ENCODE peak calls at places on chromosomes 11 and 22, in five cellular contexts. N is HAP-1; V is MG63; X is Caco-2; K is CD4-positive, alpha-beta memory T cell. Q is an unnamed sample. For H3K9me3, the result is how much of the 10 kb centered on the place peaks cover.

GRCh38 chr22:39292561-39293074 is 26.8 kb downstream of the RPL3 start:
- DNase-seq in V (peak), K (no peak), N (peak), X (peak), Q (peak)

GRCh38 chr11:73481626-73482025 is 105.4 kb downstream of the RELT start:
- DNase-seq in N (no peak), K (no peak), X (no peak), V (no peak), Q (no peak)

GRCh38 chr11:39741066-39741465 is 1718.4 kb downstream of the LRRC4C start:
- DNase-seq in N (no peak), V (peak), X (peak), K (no peak), Q (no peak)

GRCh38 chr11:131694526-131695424 is 324.4 kb downstream of the NTM start:
- DNase-seq in K (no peak), V (peak), X (peak), N (peak), Q (peak)

GRCh38 chr11:23112987-23113886 is 253.0 kb upstream of the CCDC179 start:
- DNase-seq in X (peak), N (peak), K (no peak), V (peak), Q (no peak)

GRCh38 chr11:32340181-32340580 is 95.2 kb downstream of the WT1 start:
- DNase-seq in X (no peak), V (no peak), K (no peak), N (no peak), Q (no peak)

GRCh38 chr11:67649634-67650540 is 643 bp downstream of the ACY3 start:
- DNase-seq in N (no peak), V (no peak), X (no peak), K (no peak), Q (no peak)

GRCh38 chr11:110761994-110762393 is 49.8 kb upstream of the ARHGAP20 start:
- DNase-seq in V (no peak), K (no peak), N (no peak), X (no peak), Q (no peak)

GRCh38 chr22:28792491-28793383 is 7.6 kb downstream of the XBP1 start:
- DNase-seq in N (no peak), K (no peak), X (no peak), V (no peak), Q (no peak)

GRCh38 chr11:103582351-103582909 is 454.0 kb upstream of the DDI1 start:
- DNase-seq in K (no peak), X (no peak), N (no peak), V (no peak), Q (no peak)

GRCh38 chr11:2298795-2299747 is 2.6 kb downstream of the C11orf21 start:
- DNase-seq in V (no peak), K (no peak), X (peak), N (peak), Q (no peak)

GRCh38 chr11:60957188-60957587 is 5.2 kb upstream of the SLC15A3 start:
- DNase-seq in V (no peak), N (no peak), K (no peak), X (no peak), Q (peak)

GRCh38 chr11:10233581-10233980 is 60.4 kb downstream of the SBF2 start:
- DNase-seq in N (no peak), V (no peak), X (peak), K (no peak), Q (no peak)

GRCh38 chr11:1238767-1239595 is 16.1 kb downstream of the MUC5B start:
- DNase-seq in X (peak), V (no peak), K (no peak), N (peak), Q (no peak)

GRCh38 chr11:15800121-15800800 is 556.1 kb downstream of the SOX6 start:
- DNase-seq in K (no peak), V (peak), X (no peak), N (no peak), Q (no peak)

GRCh38 chr11:125995313-125995712 is 49.5 kb downstream of the VSIG10L2 start:
- DNase-seq in K (no peak), V (no peak), N (no peak), X (no peak), Q (no peak)

GRCh38 chr22:41471606-41472005 is 2.7 kb downstream of the ACO2 start:
- DNase-seq in V (no peak), N (no peak), X (no peak), K (no peak), Q (no peak)

GRCh38 chr11:74238243-74238642 is 67.2 kb downstream of the PPME1 start:
- DNase-seq in X (no peak), V (no peak), K (no peak), N (no peak), Q (no peak)

GRCh38 chr11:32990481-32990880 is 25.2 kb upstream of the DEPDC7 start:
- DNase-seq in X (no peak), N (no peak), K (no peak), V (no peak), Q (no peak)

GRCh38 chr22:37626144-37626543 is 13.3 kb upstream of the SH3BP1 start:
- DNase-seq in V (peak), N (no peak), K (no peak), X (no peak), Q (peak)

GRCh38 chr11:114354076-114354475 is 46.2 kb downstream of the C11orf71 start:
- DNase-seq in V (peak), N (no peak), X (no peak), K (no peak), Q (no peak)

GRCh38 chr22:38213319-38214247 is 11.8 kb downstream of the MAFF start:
- DNase-seq in K (no peak), V (no peak), X (no peak), N (no peak), Q (no peak)

GRCh38 chr22:35915477-35916013 is 113.1 kb downstream of the RBFOX2 start:
- DNase-seq in N (peak), X (no peak), V (no peak), K (no peak), Q (no peak)

GRCh38 chr11:71178076-71178475 is 74.3 kb downstream of the SHANK2 start:
- DNase-seq in N (no peak), X (no peak), V (no peak), K (no peak), Q (no peak)

GRCh38 chr22:41488596-41489385 is 19.9 kb downstream of the ACO2 start:
- DNase-seq in X (no peak), V (no peak), N (no peak), K (no peak), Q (no peak)

GRCh38 chr22:38111941-38112355 is 1.5 kb upstream of the BAIAP2L2 start:
- DNase-seq in N (no peak), K (no peak), X (no peak), V (no peak), Q (no peak)

GRCh38 chr22:32106930-32107329 is 52.2 kb downstream of the C22orf42 start:
- DNase-seq in X (peak), N (peak), K (no peak), V (no peak), Q (no peak)

GRCh38 chr22:17269607-17270261 is 50.5 kb upstream of the ADA2 start:
- DNase-seq in K (no peak), V (no peak), X (no peak), N (no peak), Q (peak)

GRCh38 chr11:118998822-118999221 is 884 bp downstream of the CENATAC start:
- DNase-seq in N (peak), X (peak), V (peak), K (no peak), Q (no peak)

GRCh38 chr11:62536301-62536957 is 10.2 kb downstream of the AHNAK start:
- DNase-seq in N (no peak), K (peak), X (no peak), V (no peak), Q (peak)

GRCh38 chr11:101866619-101867491 is 48.0 kb upstream of the CEP126 start:
- DNase-seq in X (peak), N (no peak), K (no peak), V (peak), Q (no peak)

GRCh38 chr22:47918936-47919505 is 1156.6 kb downstream of the TBC1D22A start:
- DNase-seq in V (no peak), N (no peak), X (no peak), K (no peak), Q (no peak)

GRCh38 chr22:47920380-47920959 is 1158.0 kb downstream of the TBC1D22A start:
- DNase-seq in X (no peak), N (no peak), K (no peak), V (no peak), Q (no peak)

GRCh38 chr22:47918276-47918928 is 1156.0 kb downstream of the TBC1D22A start:
- DNase-seq in X (no peak), K (no peak), N (no peak), V (no peak), Q (no peak)

GRCh38 chr22:47921906-47922305 is 1159.5 kb downstream of the TBC1D22A start:
- DNase-seq in K (no peak), N (no peak), V (no peak), X (no peak), Q (no peak)

DNA sequence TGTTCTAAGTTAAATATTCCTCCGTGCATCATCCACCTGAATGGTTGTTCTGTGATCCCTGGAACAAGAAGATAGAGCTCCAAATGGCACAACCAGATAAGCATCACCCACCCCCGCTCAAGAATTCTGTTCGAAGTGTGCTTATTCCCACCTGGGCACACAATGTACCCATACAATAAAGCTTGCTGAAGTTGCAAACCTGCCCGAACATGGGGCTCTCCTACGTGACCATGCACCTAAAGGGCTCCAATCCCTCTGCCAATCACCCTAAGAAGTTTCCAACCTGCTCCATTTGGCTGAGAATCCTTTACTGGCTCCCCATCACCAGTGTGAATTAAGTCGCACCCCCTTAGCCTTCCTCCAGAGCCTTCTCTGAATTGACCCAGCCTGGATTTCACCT is 1157.4 kb downstream of the TBC1D22A start:
- DNase-seq in V (no peak), K (no peak), X (no peak), N (no peak), Q (no peak)
- H3K9me3 ChIP-seq in V (under half), K (under half), X (under half), N (under half), Q (under half)

GRCh38 chr11:57377098-57377497 is 3.9 kb downstream of the PRG3 start:
- DNase-seq in X (no peak), V (no peak), K (no peak), N (no peak), Q (no peak)

GRCh38 chr11:57380975-57381374 is at the start of gene PRG3:
- DNase-seq in K (no peak), X (no peak), N (no peak), V (no peak), Q (no peak)

GRCh38 chr11:57376095-57376812 is 4.7 kb downstream of the PRG3 start:
- DNase-seq in N (no peak), V (no peak), K (no peak), X (no peak), Q (no peak)

GRCh38 chr11:57378166-57378565 is 2.8 kb downstream of the PRG3 start:
- DNase-seq in N (no peak), V (no peak), K (no peak), X (no peak), Q (no peak)

GRCh38 chr11:57379732-57380131 is 1.2 kb downstream of the PRG3 start:
- DNase-seq in N (peak), K (no peak), X (peak), V (no peak), Q (no peak)
- H3K4me3 ChIP-seq in N (no peak), K (no peak), X (no peak), V (no peak), Q (no peak)

DNA sequence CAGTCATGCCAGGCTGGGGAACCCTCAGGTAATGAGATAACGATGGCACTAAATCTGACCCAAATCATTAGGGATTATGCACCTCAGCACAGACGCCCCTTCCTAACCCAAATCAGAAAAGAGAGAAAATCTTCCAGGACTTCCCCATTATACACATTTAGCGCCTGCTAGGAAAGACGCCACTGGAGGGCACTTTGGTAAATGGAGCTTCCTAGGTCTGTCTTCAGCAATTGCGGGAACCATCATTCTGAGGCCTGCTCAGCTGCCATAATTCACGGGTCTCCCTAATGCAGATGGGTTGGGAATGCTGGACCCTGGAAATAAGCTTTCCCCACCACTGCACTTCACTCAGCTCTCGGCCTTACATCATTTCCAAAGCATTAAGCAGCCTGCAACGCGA is 86.2 kb upstream of the OPCML start:
- DNase-seq in K (no peak), V (no peak), N (no peak), X (no peak), Q (no peak)
- H3K9me3 ChIP-seq in K (under half), V (under half), N (under half), X (under half), Q (under half)

DNA sequence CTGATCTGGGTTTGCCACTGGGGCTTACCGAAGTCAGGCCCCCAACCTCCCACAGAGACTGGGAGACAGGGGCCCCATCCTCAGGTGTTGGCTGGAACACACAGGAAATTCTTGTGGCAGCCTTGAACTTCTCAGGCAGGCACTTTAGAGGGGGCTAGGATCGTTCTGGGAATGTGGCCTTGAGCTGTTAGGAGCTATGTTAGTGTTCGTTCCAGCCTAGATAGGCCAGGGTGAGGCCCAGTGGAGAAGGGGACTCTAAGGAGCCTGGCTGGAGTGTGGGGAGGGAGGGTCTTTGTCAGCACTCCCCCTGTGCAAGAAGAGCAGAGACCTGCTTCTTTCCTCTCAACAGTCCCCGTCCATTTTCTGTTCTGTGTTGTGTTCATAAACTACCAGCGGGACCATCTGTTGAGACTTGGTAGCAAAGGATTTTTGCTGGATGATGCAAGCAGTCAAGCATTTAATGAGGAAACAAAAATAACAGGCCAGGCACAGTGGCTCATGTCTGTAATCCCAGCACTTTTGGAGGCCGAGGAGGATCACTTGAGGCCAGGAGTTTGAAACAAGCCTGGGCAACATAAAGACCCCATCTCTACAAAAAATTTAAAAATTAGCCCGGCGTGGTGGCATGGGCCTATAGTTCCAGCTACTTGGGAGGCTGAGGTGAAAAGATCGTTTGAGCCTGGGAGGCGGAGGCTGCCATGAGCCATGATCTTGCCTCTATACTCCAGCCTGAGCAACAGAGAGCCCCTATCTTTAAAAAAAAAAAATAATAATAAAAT is 1.5 kb upstream of the TXNRD2 start:
- DNase-seq in V (peak), K (no peak), X (no peak), N (peak), Q (no peak)
- H3K4me3 ChIP-seq in V (peak), K (peak), X (peak), N (peak), Q (no peak)

DNA sequence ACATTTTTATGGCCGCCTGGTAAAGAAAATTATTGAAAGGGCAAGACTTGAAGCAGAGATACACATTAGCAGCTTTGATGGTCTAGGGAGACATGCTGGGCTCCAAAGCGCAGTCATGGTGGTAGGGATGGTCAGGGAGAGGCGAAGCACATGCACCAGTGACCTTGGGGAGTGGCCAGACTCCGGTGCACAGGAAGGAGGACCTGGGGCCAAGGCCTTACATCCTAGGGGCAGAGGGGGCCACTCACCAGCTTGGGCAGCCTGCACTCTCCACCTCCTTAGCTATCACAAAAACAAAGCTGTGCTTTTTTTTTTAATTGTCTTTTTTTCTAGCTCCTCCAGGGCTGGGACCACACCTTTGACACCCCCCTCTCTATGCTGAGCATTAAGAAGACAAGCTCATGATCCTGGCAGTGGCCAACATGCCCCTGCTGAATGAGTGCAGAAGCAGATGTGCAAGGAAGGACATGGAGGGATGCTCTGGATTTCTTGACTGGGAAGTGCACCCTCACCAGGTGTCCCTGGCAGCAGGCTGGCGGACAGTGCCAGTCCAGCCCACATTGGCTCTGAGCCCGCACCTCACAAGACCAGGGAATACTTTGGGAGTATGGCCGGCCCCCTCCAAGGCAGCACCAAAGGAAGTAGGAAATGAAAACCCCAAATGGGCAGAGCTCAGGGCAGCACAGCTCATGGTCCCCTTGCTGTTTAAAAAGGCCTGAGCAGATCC is 619.9 kb downstream of the TBC1D22A start:
- DNase-seq in V (no peak), X (no peak), N (no peak), K (no peak), Q (no peak)
- H3K9me3 ChIP-seq in V (under half), X (under half), N (under half), K (under half), Q (under half)

GRCh38 chr22:49828599-49828965 is 909 bp upstream of the BRD1 start:
- DNase-seq in V (no peak), X (no peak), K (no peak), N (no peak), Q (no peak)

GRCh38 chr22:49827307-49827852 is 293 bp downstream of the BRD1 start:
- DNase-seq in V (no peak), K (no peak), N (no peak), X (no peak), Q (no peak)

GRCh38 chr22:49827853-49828598 is at the start of gene BRD1:
- DNase-seq in V (peak), X (peak), K (no peak), N (peak), Q (peak)

GRCh38 chr22:49826603-49827306 is 918 bp downstream of the BRD1 start:
- DNase-seq in K (peak), X (peak), V (peak), N (peak), Q (peak)

DNA sequence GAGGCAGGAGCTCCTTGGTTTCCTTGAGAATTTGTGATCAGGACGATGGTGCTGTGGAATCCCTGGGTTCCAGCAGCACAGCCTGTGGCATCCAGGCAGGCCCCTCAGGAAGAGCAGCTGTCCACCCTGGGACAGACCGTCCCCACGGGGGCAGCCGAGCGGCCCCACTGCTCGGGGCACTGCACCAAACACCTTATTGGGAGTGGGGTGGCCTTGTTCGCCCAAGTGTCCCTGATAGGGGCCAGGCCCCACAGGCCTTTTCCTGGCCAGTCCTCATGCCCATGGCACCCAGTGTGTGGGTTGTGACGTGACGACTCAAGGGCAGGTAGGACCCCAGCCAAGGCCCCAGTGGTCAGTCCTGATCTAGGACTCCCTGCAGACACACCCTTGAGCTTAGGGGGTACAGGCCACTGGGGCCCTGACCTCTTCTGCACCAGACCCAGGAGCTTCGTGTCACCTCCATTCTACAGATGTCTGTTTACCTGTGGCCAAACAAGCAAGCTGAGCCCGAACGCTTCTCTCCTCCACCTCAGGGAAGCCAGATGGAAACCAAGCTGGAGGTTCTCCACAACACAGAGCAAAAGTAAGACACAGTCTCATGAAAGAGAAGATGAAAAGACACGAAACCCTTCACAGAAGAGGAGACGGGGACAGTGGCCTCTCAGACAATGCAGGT is 1.5 kb upstream of the BRD1 start:
- DNase-seq in K (no peak), N (no peak), V (no peak), X (no peak), Q (no peak)
- H3K4me3 ChIP-seq in K (no peak), N (no peak), V (no peak), X (no peak), Q (no peak)

GRCh38 chr22:42717197-42717967 is 3.3 kb downstream of the A4GALT start:
- DNase-seq in X (peak), N (peak), V (no peak), K (no peak), Q (no peak)
- H3K9me3 ChIP-seq in X (under half), N (under half), V (under half), K (under half), Q (under half)

DNA sequence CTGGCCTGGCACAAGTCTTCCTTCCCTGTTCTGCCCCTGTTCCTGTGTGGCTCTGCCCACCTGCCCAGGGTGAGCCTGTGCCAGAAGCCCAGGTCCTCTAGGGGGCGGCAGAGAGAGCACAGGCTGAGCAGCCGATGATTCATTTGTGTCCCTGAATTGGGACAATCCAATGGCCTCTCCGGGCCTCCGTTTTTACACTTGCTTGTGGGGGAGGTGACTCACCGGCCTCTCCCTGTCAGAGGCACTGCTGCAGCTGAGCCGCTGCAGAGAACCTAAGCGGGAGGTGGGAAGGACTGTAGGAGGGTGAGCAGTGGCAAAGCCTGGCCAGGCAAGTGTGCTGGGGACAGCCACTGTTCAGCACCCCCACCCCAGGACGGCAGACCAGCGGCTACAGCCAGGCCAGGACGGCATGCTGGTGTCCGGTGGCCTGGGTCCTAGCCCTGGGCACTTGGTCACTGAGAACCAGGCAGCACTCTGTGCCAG is 65.2 kb upstream of the LMO1 start:
- DNase-seq in N (peak), V (peak), X (peak), K (no peak), Q (peak)
- H3K4me3 ChIP-seq in N (no peak), V (no peak), X (no peak), K (no peak), Q (no peak)